ENCODE peak calls at places on chromosomes 2 and 18, in four cellular contexts. H is PC-3, V is endothelial cell of umbilical vein, B is Karpas-422. W is an unnamed sample. For H3K4me1, the result is how much of the 10 kb centered on the place peaks cover.

GRCh38 chr18:46736136-46736535 is 20.7 kb downstream of the ST8SIA5 start:
- DNase-seq in H (no peak), V (no peak), B (no peak), W (no peak)

GRCh38 chr2:98656800-98657199 is 48.4 kb downstream of the UNC50 start:
- DNase-seq in H (no peak), V (no peak), B (no peak), W (no peak)

GRCh38 chr2:4561206-4561605 is 857.8 kb downstream of the DCDC2C start:
- DNase-seq in B (no peak), V (no peak), H (no peak), W (no peak)

GRCh38 chr2:71613953-71614925 is 160.9 kb downstream of the DYSF start:
- DNase-seq in B (no peak), H (no peak), V (no peak), W (no peak)

GRCh38 chr2:101754613-101755012 is 57.1 kb downstream of the MAP4K4 start:
- DNase-seq in B (no peak), V (no peak), H (peak), W (peak)

GRCh38 chr18:23812566-23813440 is 123.5 kb downstream of the LAMA3 start:
- DNase-seq in H (peak), V (peak), B (peak), W (no peak)

GRCh38 chr18:44725300-44726096 is 44.8 kb downstream of the SETBP1 start:
- DNase-seq in B (no peak), V (peak), H (peak), W (peak)

GRCh38 chr2:101946372-101946771 is 45.4 kb upstream of the IL1R2 start:
- DNase-seq in V (no peak), B (peak), H (no peak), W (no peak)

GRCh38 chr18:58856881-58857280 is 7.8 kb upstream of the ZNF532 start:
- DNase-seq in H (peak), V (no peak), B (no peak), W (no peak)

GRCh38 chr2:237474511-237474911 is 12.5 kb upstream of the MLPH start:
- DNase-seq in V (no peak), H (no peak), B (no peak), W (no peak)

GRCh38 chr2:192123847-192124246 is 70.9 kb downstream of the TMEFF2 start:
- DNase-seq in B (no peak), V (no peak), H (no peak), W (peak)

GRCh38 chr2:70886541-70886987 is 49.1 kb upstream of the ATP6V1B1 start:
- DNase-seq in H (no peak), V (no peak), B (no peak), W (no peak)

GRCh38 chr2:196105956-196106355 is 37.3 kb upstream of the DNAH7 start:
- DNase-seq in V (peak), B (peak), H (no peak), W (no peak)

GRCh38 chr18:12001400-12001799 is 20.1 kb downstream of the IMPA2 start:
- DNase-seq in B (no peak), V (no peak), H (no peak), W (no peak)

GRCh38 chr18:76339246-76339620 is 155.8 kb downstream of the ZNF516 start:
- DNase-seq in H (no peak), V (no peak), B (no peak), W (no peak)

GRCh38 chr18:49177812-49178211 is 227.0 kb upstream of the SMAD7 start:
- DNase-seq in B (no peak), H (peak), V (no peak), W (peak)

GRCh38 chr2:239192975-239193374 is 207.8 kb downstream of the HDAC4 start:
- DNase-seq in B (no peak), H (no peak), V (no peak), W (no peak)

GRCh38 chr2:47070920-47071824 is 83.9 kb downstream of the STPG4 start:
- DNase-seq in H (peak), V (peak), B (no peak), W (peak)

DNA sequence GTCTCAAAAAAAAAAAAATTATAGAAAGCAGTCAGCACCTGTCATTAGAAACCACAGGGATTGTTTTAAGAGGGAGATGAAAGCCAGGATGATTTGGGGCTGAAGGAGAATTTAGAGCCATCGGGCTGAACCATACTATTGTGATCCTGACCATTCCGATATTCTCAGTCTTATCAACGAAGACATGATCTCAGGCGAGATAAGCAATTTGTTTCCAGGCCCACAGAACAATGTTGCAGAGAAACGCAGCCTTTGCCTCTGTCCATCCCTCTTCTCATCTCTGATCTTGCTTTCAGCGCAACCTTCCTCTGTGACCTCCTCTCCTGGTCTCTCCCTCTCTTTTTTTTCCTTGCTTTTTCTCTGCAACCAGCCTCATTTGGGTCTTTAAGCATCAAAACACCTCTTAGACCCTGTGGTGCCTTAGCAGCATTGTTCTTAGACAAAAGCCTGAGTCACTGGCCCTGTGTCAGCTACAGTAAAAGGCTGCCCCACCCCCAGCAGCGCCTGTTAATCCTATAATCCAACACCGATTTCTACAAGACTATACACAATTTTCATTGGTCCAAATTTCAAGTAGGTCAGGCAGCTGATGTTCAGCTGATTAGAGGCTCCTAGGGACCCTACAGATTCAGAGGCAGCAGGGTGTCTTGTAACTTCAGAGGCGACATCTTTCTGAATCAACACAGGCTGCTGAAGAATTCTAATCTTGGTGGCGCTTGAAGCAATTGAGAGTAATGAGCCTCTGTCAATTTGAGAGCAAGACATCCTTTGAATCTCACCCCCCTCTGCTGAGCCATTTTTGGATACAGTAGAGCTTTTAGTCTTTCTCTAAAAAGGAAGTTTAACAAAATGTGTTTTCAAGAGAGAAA is 206.0 kb downstream of the NCK2 start:
- DNase-seq in V (peak), B (no peak), H (no peak), W (no peak)
- H3K9ac ChIP-seq in V (no peak), B (no peak), H (no peak), W (no peak)

GRCh38 chr2:23680951-23681350 is 246.0 kb downstream of the ATAD2B start:
- DNase-seq in V (no peak), B (no peak), H (no peak), W (no peak)

GRCh38 chr2:23684540-23685176 is 242.3 kb downstream of the ATAD2B start:
- DNase-seq in B (no peak), H (no peak), V (no peak), W (no peak)

GRCh38 chr2:23682481-23682880 is 244.4 kb downstream of the ATAD2B start:
- DNase-seq in B (no peak), H (no peak), V (no peak), W (no peak)

GRCh38 chr2:23681356-23682140 is 245.4 kb downstream of the ATAD2B start:
- DNase-seq in H (no peak), V (no peak), B (no peak), W (no peak)

DNA sequence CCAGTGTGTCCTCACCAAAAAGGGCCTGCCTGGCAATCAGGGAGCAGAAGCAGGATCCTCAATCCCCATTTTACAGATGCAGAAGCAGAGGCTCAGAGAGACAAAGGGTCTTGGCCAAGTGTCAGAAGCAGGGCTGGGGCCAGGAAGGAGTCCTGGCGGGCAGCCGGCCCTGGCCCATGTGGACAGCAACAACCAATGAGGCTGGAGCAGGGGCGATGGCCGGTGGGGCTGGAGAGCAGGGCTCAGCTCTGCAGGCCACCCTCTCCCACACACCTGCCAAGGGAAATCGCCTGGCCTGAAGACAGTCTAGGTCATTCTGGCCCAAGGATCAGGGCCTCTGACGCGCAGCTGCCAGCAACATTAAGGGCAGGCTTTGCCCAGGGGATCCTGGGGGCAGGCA is 243.9 kb downstream of the ATAD2B start:
- DNase-seq in H (no peak), V (no peak), B (no peak), W (no peak)
- H3K4me1 ChIP-seq in H (under half), V (under half), B (under half), W (under half)

GRCh38 chr18:36391426-36392145 is 94.1 kb downstream of the FHOD3 start:
- DNase-seq in H (no peak), B (no peak), V (no peak), W (no peak)

GRCh38 chr18:36388310-36388709 is 90.8 kb downstream of the FHOD3 start:
- DNase-seq in V (no peak), H (no peak), B (no peak), W (no peak)

GRCh38 chr18:36389027-36389426 is 91.5 kb downstream of the FHOD3 start:
- DNase-seq in H (no peak), B (no peak), V (no peak), W (no peak)

GRCh38 chr18:36392163-36392887 is 94.8 kb downstream of the FHOD3 start:
- DNase-seq in V (no peak), B (no peak), H (no peak), W (peak)

DNA sequence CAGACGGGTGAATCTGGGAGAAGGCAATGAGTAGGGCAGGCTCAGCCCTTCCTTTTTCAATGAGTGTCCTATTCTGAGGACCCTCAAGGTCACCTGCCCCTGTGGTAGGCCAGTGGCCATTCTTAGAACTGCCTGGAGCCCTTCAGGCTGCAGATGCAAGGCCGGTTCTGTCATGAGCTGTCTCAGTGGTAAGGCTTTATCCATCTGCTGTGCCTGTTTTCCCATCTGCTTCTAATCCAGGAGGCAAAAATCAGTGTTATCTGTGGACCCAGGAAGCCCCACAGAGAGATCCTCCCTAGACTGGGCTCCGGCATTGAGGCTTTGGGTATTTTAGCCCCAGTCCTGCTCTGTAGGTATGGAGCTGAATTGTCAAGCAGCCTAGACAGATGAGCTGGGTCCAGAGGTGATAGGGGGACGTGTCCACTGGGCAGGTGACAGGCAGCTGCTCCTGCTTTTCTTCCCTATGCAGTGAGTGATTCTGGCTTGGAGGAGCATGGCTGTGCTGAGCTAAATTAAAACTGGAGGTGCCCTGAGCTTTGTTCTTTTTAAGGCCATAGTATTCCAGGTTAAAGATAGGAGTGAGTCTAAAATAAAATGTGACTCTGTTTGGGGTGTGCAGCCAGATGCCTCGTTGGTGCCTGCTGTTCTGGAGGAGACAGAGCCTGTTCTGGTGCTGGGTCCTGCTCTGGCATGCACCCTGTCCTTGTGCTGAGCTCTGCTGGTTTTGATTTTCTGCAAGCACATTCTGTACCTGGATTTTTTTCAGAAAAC is 92.5 kb downstream of the FHOD3 start:
- DNase-seq in V (no peak), H (no peak), B (no peak), W (no peak)
- H3K4me2 ChIP-seq in V (no peak), H (no peak), B (no peak), W (no peak)

DNA sequence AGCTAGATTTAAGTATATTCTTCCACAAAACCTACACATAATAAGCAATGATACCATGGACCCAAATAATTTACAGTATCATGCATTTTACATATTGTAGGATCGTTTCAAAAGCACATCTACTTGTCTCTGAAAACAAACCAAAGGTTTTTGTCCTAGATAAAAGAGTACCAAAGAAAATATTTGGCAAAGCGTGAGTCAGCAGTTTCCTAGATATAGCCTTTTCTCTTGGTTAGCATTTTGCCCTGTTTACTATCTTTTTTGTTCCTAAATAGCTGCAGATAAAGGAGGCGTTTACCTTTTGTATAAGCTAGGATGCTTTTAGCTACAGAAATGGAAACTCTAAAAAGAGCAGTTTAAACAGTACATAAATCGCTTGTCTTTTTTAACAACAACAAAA is 305.8 kb upstream of the GULP1 start:
- DNase-seq in V (no peak), H (no peak), B (no peak), W (peak)
- H3K9ac ChIP-seq in V (no peak), H (no peak), B (no peak), W (no peak)

DNA sequence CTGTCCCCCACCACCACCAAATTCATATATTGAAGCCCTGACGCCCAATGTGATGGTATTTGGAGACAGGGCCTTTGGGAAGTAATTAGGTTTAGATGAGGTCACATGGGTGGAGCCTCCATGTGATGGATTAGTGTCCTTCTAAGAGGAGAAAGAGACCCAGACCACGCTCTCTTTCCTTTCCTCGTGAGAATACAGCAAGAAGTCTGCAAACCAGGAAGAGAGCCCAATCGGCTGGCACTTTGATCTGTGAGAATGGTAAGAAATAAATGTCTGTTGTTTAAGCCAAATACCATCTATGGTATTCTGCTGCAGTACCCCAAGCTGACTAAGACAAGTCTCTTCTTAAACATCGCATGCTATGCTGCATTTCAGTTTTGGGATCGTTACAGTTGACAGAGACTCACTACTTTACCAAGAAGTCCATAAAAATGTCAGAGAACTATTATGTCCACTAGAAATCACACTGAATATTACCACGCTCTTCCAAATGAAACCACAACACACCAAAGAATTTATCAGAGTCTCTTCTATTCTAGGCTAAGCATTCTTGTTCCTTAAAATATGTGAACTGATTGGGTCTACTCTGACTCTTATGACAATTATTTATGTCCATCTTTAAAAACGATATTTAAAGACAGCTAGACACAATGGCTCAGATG is 48.5 kb downstream of the LPIN2 start:
- DNase-seq in B (no peak), H (no peak), V (no peak), W (peak)
- H3K4me1 ChIP-seq in B (half or more), H (under half), V (under half), W (under half)

DNA sequence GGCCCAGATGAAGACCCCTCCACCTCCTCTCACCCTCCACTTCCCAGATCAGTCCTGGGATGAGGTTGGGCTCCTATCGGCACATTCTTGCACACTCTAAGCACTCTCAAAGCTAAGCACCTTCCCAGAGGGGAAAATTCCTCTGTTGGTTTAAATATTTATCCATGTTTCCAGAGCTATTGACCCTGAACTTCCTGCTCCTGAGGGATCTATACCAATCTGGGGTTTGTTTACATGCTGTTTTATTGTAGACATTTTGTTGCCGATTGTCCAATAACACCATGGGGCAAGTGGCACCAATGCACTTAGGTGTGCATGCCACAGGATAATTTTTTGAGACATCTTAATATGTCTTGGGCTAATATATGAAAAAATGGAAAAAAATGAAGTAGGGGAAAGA is 476.2 kb downstream of the SLC4A3 start:
- DNase-seq in V (no peak), B (no peak), H (no peak), W (no peak)
- H3K4me2 ChIP-seq in V (no peak), B (no peak), H (no peak), W (no peak)

GRCh38 chr2:147495741-147496140 is 349.1 kb upstream of the ACVR2A start:
- DNase-seq in V (no peak), H (no peak), B (no peak), W (peak)
- H3K9ac ChIP-seq in V (no peak), H (no peak), B (no peak), W (no peak)

DNA sequence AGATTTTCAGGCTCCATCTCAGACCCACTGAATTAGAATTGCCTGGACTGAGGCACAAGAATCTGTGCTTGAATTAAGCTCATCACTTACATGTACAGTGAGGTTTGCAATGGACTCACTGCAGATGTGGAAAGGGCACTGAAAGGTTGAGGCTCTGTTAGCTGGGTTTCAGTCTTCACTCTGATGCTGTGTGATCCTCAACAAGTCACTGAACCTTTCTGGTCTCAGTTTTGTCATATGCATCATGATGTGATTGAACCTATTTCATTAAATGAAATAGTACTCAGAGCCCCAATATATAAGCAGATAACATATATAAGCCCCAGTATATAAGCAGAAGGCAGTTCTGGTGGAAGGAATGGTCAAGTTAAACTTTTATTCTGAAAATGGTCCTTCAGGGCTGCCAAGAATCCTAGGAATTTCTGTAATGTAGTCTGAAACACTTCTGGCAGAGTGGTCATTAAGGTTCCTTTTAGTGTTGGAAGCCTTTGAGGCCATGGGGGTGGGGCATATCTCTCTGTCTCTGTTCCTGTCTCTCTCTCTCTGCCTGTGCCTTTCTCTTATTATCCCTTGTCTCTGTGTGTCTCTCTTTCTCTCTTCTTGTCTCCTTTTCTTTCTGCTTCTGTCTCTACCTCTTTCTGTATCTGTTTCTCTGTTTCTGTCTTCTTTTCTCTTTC is 110.4 kb downstream of the ADCYAP1 start:
- DNase-seq in B (no peak), V (peak), H (no peak), W (peak)
- H3K4me1 ChIP-seq in B (under half), V (under half), H (under half), W (under half)

DNA sequence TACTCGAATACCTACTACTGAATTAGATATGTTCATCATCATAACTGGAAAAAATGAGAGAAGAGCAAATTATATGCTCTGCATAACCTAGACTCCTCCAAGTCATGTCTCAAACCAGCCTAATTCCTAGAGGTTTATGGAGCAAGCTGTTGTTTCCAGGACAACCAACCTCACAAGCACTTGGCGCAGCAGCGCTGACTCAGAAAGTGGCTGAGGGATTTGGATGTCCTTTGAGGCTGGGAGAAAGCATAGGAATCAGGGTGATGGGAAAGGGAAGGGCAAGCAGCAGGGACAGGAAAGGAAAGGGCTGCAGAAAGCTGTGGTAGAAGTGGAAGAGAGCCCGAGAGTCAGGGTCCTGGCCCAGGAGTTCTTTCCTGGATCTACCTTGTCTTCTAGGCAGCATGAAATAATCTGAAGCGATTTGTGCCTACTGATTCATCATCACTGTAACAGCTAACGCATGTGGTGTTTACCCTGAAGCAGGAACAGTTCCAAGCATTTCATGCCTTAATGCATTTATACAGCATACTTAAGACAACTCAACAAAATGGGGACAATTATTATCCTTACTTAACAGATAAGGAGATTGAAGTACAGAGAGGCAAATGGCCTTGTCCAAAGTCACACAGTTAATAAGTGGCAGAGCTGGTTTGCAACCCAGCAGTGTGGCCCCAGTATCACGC is 3.7 kb downstream of the PLEK start:
- DNase-seq in B (peak), V (no peak), H (peak), W (peak)
- H3K4me2 ChIP-seq in B (peak), V (no peak), H (no peak), W (peak)

W was measured in astrocyte.